ENCODE peak calls at places on chromosomes 1 and 21, in five cellular contexts. M, S, T, W and E are unnamed samples.

GRCh38 chr1:177024623-177025022 is 139.9 kb downstream of the ASTN1 start:
- DNase-seq in T (no peak), W (no peak), S (no peak), M (no peak), E (no peak)

GRCh38 chr1:4027492-4028138 is 127.5 kb upstream of the C1orf174 start:
- DNase-seq in W (no peak), T (no peak), S (no peak), M (no peak), E (no peak)

GRCh38 chr1:57422271-57423134 is 1.4 kb downstream of the DAB1 start:
- DNase-seq in W (peak; percentile 67), T (no peak), M (no peak), S (peak; percentile 9), E (peak; percentile 57)

GRCh38 chr1:180301135-180301737 is 71.2 kb downstream of the LHX4 start:
- DNase-seq in W (no peak), S (peak; percentile 45), T (no peak), M (no peak), E (no peak)

GRCh38 chr1:37574834-37575479 is 18.2 kb downstream of the DNALI1 start:
- DNase-seq in S (peak; percentile 70), M (no peak), T (no peak), W (no peak), E (no peak)

GRCh38 chr1:42195841-42196240 is 31.3 kb upstream of the GUCA2A start:
- DNase-seq in S (no peak), W (no peak), T (no peak), M (no peak), E (no peak)

GRCh38 chr1:143698016-143698415 is 273.8 kb downstream of the FAM72C start:
- DNase-seq in W (peak; percentile 58), T (peak; percentile 77), S (peak; percentile 6), M (no peak), E (no peak)

GRCh38 chr21:43772368-43772870 is 3.7 kb downstream of the CSTB start:
- DNase-seq in T (no peak), S (no peak), M (no peak), W (no peak), E (no peak)

GRCh38 chr1:201404016-201404598 is 5.0 kb upstream of the LAD1 start:
- DNase-seq in W (no peak), S (no peak), T (peak; percentile 31), M (no peak), E (no peak)

GRCh38 chr1:101120868-101121267 is 95.3 kb upstream of the DPH5 start:
- DNase-seq in M (no peak), S (no peak), T (no peak), W (no peak), E (no peak)

GRCh38 chr1:240947438-240948224 is 335.7 kb upstream of the GREM2 start:
- DNase-seq in W (no peak), T (no peak), M (no peak), S (peak; percentile 3), E (no peak)

GRCh38 chr1:240941706-240942370 is 329.9 kb upstream of the GREM2 start:
- DNase-seq in M (no peak), S (no peak), T (no peak), W (no peak), E (no peak)

GRCh38 chr1:240942901-240943300 is 330.9 kb upstream of the GREM2 start:
- DNase-seq in S (no peak), M (no peak), T (no peak), W (no peak), E (no peak)

DNA sequence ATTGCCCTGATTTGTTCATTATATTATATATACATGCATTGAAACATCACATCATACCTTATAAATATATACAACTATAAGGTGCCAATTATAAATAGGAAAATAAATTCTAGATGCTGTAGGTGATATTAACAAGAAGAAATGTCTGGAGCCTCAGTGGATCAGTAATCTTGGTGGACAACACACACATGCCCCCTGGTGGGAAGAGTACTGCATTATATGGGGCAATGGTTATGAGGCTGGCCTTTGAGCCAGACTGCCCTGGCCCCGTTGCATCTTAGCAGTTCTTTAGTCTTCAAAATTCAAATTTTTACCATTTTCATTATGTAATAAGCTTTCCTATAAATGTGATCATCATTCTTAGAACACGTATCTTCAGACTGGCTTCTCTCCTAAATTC is 335.0 kb upstream of the GREM2 start:
- DNase-seq in S (peak; percentile 69), W (peak; percentile 47), T (peak; percentile 61), M (no peak), E (peak; percentile 28)
- TF ChIP-seq CTCF in S (peak; percentile 54), W (peak; percentile 55), T (peak; percentile 52), M (peak; percentile 69), E (peak; percentile 65)

GRCh38 chr21:33898546-33898945 is 17.1 kb downstream of the ATP5PO start:
- DNase-seq in T (no peak), S (no peak), W (no peak), M (no peak), E (no peak)

GRCh38 chr21:33899199-33899598 is 16.4 kb downstream of the ATP5PO start:
- DNase-seq in W (no peak), M (no peak), T (no peak), S (peak; percentile 35), E (no peak)

GRCh38 chr21:33904041-33904440 is 11.6 kb downstream of the ATP5PO start:
- DNase-seq in T (no peak), M (no peak), S (no peak), W (no peak), E (no peak)

GRCh38 chr21:33902349-33902748 is 13.3 kb downstream of the ATP5PO start:
- DNase-seq in S (no peak), W (no peak), T (no peak), M (no peak), E (no peak)

GRCh38 chr21:33901421-33902288 is 13.9 kb downstream of the ATP5PO start:
- DNase-seq in W (peak; percentile 62), T (no peak), S (peak; percentile 69), M (no peak), E (peak; percentile 43)
- TF ChIP-seq CTCF in W (peak; percentile 38), T (no peak), S (peak; percentile 62), M (peak; percentile 54), E (peak; percentile 62)

GRCh38 chr1:33655496-33655895 is 183.1 kb downstream of the ZSCAN20 start:
- DNase-seq in S (no peak), W (no peak), T (no peak), M (no peak), E (no peak)

GRCh38 chr1:33656467-33656866 is 184.0 kb downstream of the ZSCAN20 start:
- DNase-seq in S (no peak), W (no peak), T (no peak), M (no peak), E (no peak)

GRCh38 chr1:33653226-33653625 is 180.8 kb downstream of the ZSCAN20 start:
- DNase-seq in M (no peak), T (no peak), W (no peak), S (no peak), E (no peak)

GRCh38 chr1:33657833-33658232 is 185.4 kb downstream of the ZSCAN20 start:
- DNase-seq in T (no peak), S (no peak), W (no peak), M (no peak), E (no peak)

GRCh38 chr1:33654267-33654832 is 181.9 kb downstream of the ZSCAN20 start:
- DNase-seq in S (no peak), T (no peak), M (no peak), W (peak; percentile 39), E (peak; percentile 15)
- TF ChIP-seq CTCF in S (no peak), T (peak; percentile 20), M (peak; percentile 49), W (peak; percentile 28), E (peak; percentile 49)

DNA sequence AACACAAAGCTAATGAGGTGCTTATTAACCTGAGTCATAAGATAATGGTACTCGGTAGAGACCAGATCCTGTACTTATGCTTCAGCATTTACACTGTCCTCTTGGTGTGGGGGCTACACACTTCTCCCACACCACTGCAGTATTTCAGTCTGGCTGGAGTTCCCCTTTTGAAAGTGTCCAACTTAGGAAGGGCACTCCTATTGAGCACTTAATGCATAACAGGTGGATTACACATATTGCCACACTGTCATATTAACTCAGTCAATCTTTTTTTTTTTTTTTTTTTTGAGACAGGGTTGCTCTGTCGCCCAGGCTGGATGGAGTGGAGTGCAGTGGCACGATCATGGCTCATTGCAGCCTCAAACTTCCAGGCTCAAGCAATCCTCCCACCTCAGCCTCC is 1.5 kb downstream of the GPATCH4 start:
- DNase-seq in W (no peak), T (no peak), S (peak; percentile 30), M (no peak), E (no peak)
- TF ChIP-seq CTCF in W (peak; percentile 30), T (no peak), S (peak; percentile 8), M (no peak), E (peak; percentile 15)

DNA sequence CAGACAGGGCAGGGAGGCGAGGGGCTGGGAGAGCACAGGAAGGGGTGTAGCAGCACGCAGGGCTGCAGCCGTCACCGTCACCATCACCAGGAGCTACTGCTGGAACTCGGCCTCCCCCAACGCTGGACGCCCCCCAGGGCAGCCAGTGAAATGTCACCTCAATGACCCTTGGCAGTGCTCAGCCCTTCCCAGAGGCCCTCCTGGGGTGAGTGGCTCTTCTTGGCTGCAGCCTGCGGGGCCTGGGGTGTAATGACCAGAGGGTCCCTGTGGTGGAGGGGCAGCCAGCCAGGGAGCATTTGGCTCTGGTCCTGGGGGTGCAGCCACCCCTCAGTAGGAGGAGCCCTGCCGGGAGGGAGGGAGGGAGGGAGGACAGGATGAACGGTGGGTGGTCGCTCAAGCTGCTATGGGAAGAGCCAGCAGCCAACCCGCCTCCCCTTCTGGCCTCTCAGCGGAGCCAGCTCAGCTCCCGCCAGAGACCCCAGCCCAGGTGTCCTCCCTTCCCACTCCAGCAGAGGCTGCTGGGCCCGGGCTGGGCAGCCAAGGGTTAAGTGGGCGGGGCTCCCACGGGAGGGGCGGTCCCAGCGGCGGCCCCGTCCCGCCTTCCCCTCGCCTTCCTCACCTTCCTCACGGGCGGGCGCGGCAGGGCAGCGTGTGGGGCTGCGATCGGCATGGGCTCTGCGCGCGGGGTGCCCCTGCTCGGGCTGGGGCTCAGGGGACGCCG is 9.1 kb upstream of the PLCH2 start:
- DNase-seq in T (peak; percentile 26), S (no peak), W (peak; percentile 47), M (no peak), E (peak; percentile 41)
- TF ChIP-seq CTCF in T (no peak), S (no peak), W (no peak), M (no peak), E (no peak)

GRCh38 chr1:244556263-244556662 is 95.2 kb downstream of the CATSPERE start:
- DNase-seq in M (no peak), S (no peak), T (no peak), W (no peak), E (no peak)
- TF ChIP-seq CTCF in M (no peak), S (no peak), T (no peak), W (no peak), E (no peak)

GRCh38 chr1:94925561-94926364 is 1.1 kb downstream of the CNN3 start:
- DNase-seq in T (peak; percentile 76), M (no peak), W (peak; percentile 78), S (peak; percentile 89), E (peak; percentile 81)
- TF ChIP-seq CTCF in T (no peak), M (no peak), W (no peak), S (no peak), E (no peak)

GRCh38 chr1:8794605-8795004 is 22.8 kb downstream of the RERE start:
- DNase-seq in T (no peak), S (no peak), M (no peak), W (no peak), E (no peak)
- TF ChIP-seq CTCF in T (no peak), S (no peak), M (no peak), W (no peak), E (no peak)